ENCODE peak calls at places on chromosome 11, in four cellular contexts. R is GM12878, N is H1, J is HepG2. H is an unnamed sample. For H3K4me1 and H3K36me3, the result is how much of the 10 kb centered on the place peaks cover.

GRCh38 chr11:123413636-123414035 is 16.4 kb upstream of the GRAMD1B start:
- DNase-seq in J (peak), R (no peak), N (no peak), H (no peak)

GRCh38 chr11:74319139-74319538 is 7.7 kb upstream of the P4HA3 start:
- DNase-seq in R (no peak), J (no peak), N (no peak), H (no peak)

GRCh38 chr11:112391086-112391485 is 130.4 kb upstream of the PLET1 start:
- DNase-seq in N (no peak), J (no peak), R (no peak), H (no peak)

GRCh38 chr11:70824590-70825300 is 426.4 kb downstream of the CTTN start:
- DNase-seq in R (no peak), J (no peak), N (no peak), H (peak)

GRCh38 chr11:65445604-65446445 is 23.2 kb downstream of the NEAT1 start:
- DNase-seq in R (no peak), N (no peak), J (no peak), H (no peak)

GRCh38 chr11:1939006-1939626 is 8.0 kb upstream of the MRPL23 start:
- DNase-seq in J (no peak), R (no peak), N (peak), H (no peak)

GRCh38 chr11:118251858-118252652 is at the start of gene MPZL3:
- DNase-seq in J (peak), N (peak), R (peak), H (peak)

GRCh38 chr11:71563401-71563800 is 2.0 kb upstream of the KRTAP5-10 start:
- DNase-seq in J (peak), R (no peak), N (no peak), H (no peak)

GRCh38 chr11:86625981-86626380 is 46.4 kb downstream of the ME3 start:
- DNase-seq in N (no peak), R (no peak), J (no peak), H (no peak)

GRCh38 chr11:1077417-1078119 is 2.9 kb downstream of the MUC2 start:
- DNase-seq in N (no peak), R (no peak), J (no peak), H (no peak)

GRCh38 chr11:119307219-119307618 is 9.7 kb downstream of the MCAM start:
- DNase-seq in N (no peak), R (no peak), J (no peak), H (no peak)

GRCh38 chr11:86442827-86443226 is 68.1 kb downstream of the CCDC81 start:
- DNase-seq in J (no peak), R (no peak), N (no peak), H (no peak)

DNA sequence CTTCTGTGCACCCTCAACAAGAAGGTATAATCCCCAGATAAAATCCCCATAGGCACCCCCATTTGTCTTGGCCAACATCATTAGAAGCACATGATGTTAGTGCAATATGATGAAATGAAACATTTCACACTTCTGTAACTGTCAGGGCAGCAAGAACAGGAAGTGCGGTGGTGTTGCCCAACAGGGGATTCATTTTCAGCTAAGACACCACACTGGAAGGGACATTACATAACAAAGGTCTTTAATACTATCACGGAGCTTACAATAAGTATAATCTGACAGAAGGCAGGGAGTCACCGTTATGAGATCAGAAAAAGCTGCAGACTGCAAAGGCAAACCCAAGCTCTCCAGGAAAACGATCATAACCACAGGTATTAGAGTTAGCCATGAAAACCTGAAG is 2.0 kb downstream of the OR52W1 start:
- DNase-seq in J (no peak), R (no peak), N (no peak), H (no peak)
- H3K4me1 ChIP-seq in J (under half), R (under half), N (under half), H (under half)

DNA sequence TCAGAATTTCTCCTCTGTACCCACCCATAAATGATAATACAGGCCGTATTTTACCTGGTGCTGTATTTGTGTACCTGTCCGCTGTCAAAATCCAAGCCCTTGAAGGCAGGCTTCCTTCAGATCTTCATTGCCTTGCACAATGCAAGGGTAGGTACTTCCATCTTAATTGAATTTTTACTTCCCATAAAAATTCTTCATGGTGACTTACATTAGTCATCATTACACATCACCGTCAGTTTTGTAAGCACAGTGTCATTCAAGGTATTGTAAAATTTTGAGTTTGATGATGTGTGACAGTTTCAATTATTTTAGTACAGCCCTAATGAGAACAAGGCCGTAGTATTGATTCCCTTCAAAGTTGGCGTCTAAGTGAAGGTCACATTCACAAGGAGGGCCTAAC is 770 bp upstream of the TSG101 start:
- DNase-seq in R (no peak), N (no peak), J (no peak), H (no peak)
- TF ChIP-seq SUZ12 in R (no peak), N (no peak), J (no peak), H (no peak)

GRCh38 chr11:94869186-94869585 is 101.0 kb downstream of the AMOTL1 start:
- DNase-seq in J (no peak), R (no peak), N (no peak), H (no peak)

GRCh38 chr11:94873910-94874575 is 99.3 kb downstream of the CWC15 start:
- DNase-seq in R (no peak), J (no peak), N (no peak), H (no peak)

GRCh38 chr11:94870422-94870821 is 102.3 kb downstream of the AMOTL1 start:
- DNase-seq in J (no peak), R (no peak), N (no peak), H (no peak)

GRCh38 chr11:94868468-94868867 is 100.3 kb downstream of the AMOTL1 start:
- DNase-seq in J (no peak), R (no peak), N (no peak), H (no peak)

GRCh38 chr11:94871491-94872185 is 101.7 kb downstream of the CWC15 start:
- DNase-seq in R (no peak), N (no peak), J (no peak), H (no peak)
- H3K36me3 ChIP-seq in R (under half), N (under half), J (under half), H (half or more)

GRCh38 chr11:111183706-111184105 is 61.8 kb upstream of the POU2AF2 start:
- DNase-seq in R (no peak), J (no peak), N (no peak), H (peak)
- H3K4me1 ChIP-seq in R (under half), J (under half), N (under half), H (under half)

GRCh38 chr11:69521461-69521860 is 40.0 kb downstream of the LINC01488 start:
- DNase-seq in N (peak), R (no peak), J (no peak), H (peak)
- TF ChIP-seq SUZ12 in N (no peak), R (no peak), J (no peak), H (no peak)

GRCh38 chr11:2943711-2944118 is 14.5 kb upstream of the PHLDA2 start:
- DNase-seq in R (no peak), J (no peak), N (no peak), H (no peak)
- H3K36me3 ChIP-seq in R (under half), J (under half), N (under half), H (half or more)

DNA sequence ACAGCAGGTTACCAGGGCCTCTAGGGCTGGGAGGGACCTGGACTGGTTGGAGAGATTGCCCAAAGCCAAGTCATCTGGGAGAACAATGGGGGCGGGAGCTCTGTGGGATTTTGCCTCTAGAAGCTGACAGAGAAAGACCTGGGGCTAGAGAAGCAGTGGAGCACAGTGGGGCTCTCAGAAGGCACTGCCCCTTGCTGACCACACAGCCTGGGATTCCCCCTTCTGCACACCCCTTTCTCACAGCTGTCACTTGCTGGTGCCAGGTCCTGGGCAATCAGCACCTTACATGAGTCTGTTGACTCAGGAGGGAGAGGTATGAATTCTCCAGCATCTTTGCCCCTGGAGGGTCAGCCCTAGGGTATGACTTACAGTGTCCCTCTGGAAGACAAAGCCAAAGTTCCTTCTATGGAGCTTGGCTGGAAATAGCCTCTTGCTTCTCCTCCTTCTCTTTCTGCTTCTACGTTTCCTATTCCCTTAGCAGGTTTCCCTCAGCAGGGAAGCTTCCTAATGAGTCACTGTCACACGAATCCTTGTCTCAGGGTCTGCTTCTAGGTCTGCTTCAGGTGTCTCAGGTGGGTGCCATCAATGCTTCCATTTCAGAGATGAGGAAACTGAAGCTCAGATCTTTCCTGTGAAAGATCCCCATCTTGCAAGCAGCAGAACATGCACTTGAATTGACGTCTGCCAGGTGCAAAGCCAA is 27.0 kb downstream of the GDPD5 start:
- DNase-seq in R (no peak), J (no peak), N (no peak), H (no peak)
- H3K4me1 ChIP-seq in R (under half), J (half or more), N (under half), H (under half)